ENCODE peak calls at places on chromosomes 2 and 18, in nine cellular contexts. One of them, this sample, is unnamed.
A peak's percentile ranks its signal among the peaks of the same experiment; 100 is the strongest.

GRCh38 chr2:66587216-66587615 is 152.3 kb downstream of the MEIS1 start:
- DNase-seq in OCI-LY7: peak; percentile 1
- DNase-seq in adrenal gland: no peak
- DNase-seq in GM06990: no peak
- DNase-seq in cardiac fibroblast: no peak
- DNase-seq in thoracic aorta: no peak
- DNase-seq in AG04450: no peak
- DNase-seq in heart left ventricle: no peak
- DNase-seq in foreskin fibroblast: peak; percentile 38
- DNase-seq in this sample: no peak

GRCh38 chr2:233686967-233687366 is 5.3 kb downstream of the UGT1A7 start:
- DNase-seq in OCI-LY7: no peak
- DNase-seq in adrenal gland: no peak
- DNase-seq in GM06990: no peak
- DNase-seq in cardiac fibroblast: no peak
- DNase-seq in thoracic aorta: no peak
- DNase-seq in AG04450: no peak
- DNase-seq in heart left ventricle: no peak
- DNase-seq in foreskin fibroblast: no peak
- DNase-seq in this sample: no peak

GRCh38 chr2:8756230-8756629 is 74.4 kb downstream of the ID2 start:
- DNase-seq in OCI-LY7: no peak
- DNase-seq in adrenal gland: no peak
- DNase-seq in GM06990: no peak
- DNase-seq in cardiac fibroblast: no peak
- DNase-seq in thoracic aorta: no peak
- DNase-seq in AG04450: no peak
- DNase-seq in heart left ventricle: no peak
- DNase-seq in foreskin fibroblast: no peak
- DNase-seq in this sample: no peak

GRCh38 chr18:11387880-11388279 is 221.5 kb upstream of the SLC35G4 start:
- DNase-seq in OCI-LY7: no peak
- DNase-seq in adrenal gland: peak; percentile 82
- DNase-seq in GM06990: no peak
- DNase-seq in cardiac fibroblast: peak; percentile 51
- DNase-seq in thoracic aorta: peak; percentile 10
- DNase-seq in AG04450: no peak
- DNase-seq in heart left ventricle: peak; percentile 74
- DNase-seq in foreskin fibroblast: peak; percentile 50
- DNase-seq in this sample: no peak

GRCh38 chr18:73577365-73577764 is 570.3 kb downstream of the FBXO15 start:
- DNase-seq in OCI-LY7: no peak
- DNase-seq in adrenal gland: no peak
- DNase-seq in GM06990: no peak
- DNase-seq in cardiac fibroblast: peak; percentile 22
- DNase-seq in thoracic aorta: no peak
- DNase-seq in AG04450: peak; percentile 6
- DNase-seq in heart left ventricle: no peak
- DNase-seq in foreskin fibroblast: peak; percentile 53
- DNase-seq in this sample: peak; percentile 4

GRCh38 chr2:191611614-191612013 is 66.3 kb upstream of the NABP1 start:
- DNase-seq in OCI-LY7: peak; percentile 29
- DNase-seq in adrenal gland: peak; percentile 19
- DNase-seq in GM06990: peak; percentile 47
- DNase-seq in cardiac fibroblast: no peak
- DNase-seq in thoracic aorta: no peak
- DNase-seq in AG04450: no peak
- DNase-seq in heart left ventricle: no peak
- DNase-seq in foreskin fibroblast: no peak
- DNase-seq in this sample: no peak

GRCh38 chr2:46850742-46851141 is 64.9 kb downstream of the MCFD2 start:
- DNase-seq in OCI-LY7: no peak
- DNase-seq in adrenal gland: peak; percentile 92
- DNase-seq in GM06990: no peak
- DNase-seq in cardiac fibroblast: peak; percentile 93
- DNase-seq in thoracic aorta: peak; percentile 39
- DNase-seq in AG04450: peak; percentile 85
- DNase-seq in heart left ventricle: no peak
- DNase-seq in foreskin fibroblast: peak; percentile 73
- DNase-seq in this sample: no peak

GRCh38 chr2:64405476-64406406 is 48.2 kb upstream of the LGALSL start:
- DNase-seq in OCI-LY7: no peak
- DNase-seq in adrenal gland: peak; percentile 50
- DNase-seq in GM06990: no peak
- DNase-seq in cardiac fibroblast: peak; percentile 82
- DNase-seq in thoracic aorta: no peak
- DNase-seq in AG04450: no peak
- DNase-seq in heart left ventricle: no peak
- DNase-seq in foreskin fibroblast: peak; percentile 95
- DNase-seq in this sample: peak; percentile 10

GRCh38 chr2:43100883-43101662 is 125.3 kb downstream of the ZFP36L2 start:
- DNase-seq in OCI-LY7: no peak
- DNase-seq in adrenal gland: no peak
- DNase-seq in GM06990: no peak
- DNase-seq in cardiac fibroblast: peak; percentile 27
- DNase-seq in thoracic aorta: no peak
- DNase-seq in AG04450: no peak
- DNase-seq in heart left ventricle: peak; percentile 82
- DNase-seq in foreskin fibroblast: peak; percentile 59
- DNase-seq in this sample: no peak

GRCh38 chr2:33215299-33215698 is 261.1 kb upstream of the RASGRP3 start:
- DNase-seq in OCI-LY7: no peak
- DNase-seq in adrenal gland: no peak
- DNase-seq in GM06990: no peak
- DNase-seq in cardiac fibroblast: peak; percentile 85
- DNase-seq in thoracic aorta: no peak
- DNase-seq in AG04450: peak; percentile 78
- DNase-seq in heart left ventricle: peak; percentile 74
- DNase-seq in foreskin fibroblast: peak; percentile 89
- DNase-seq in this sample: peak; percentile 94

GRCh38 chr2:28346587-28346986 is 46.1 kb upstream of the FOSL2 start:
- DNase-seq in OCI-LY7: no peak
- DNase-seq in adrenal gland: no peak
- DNase-seq in GM06990: no peak
- DNase-seq in cardiac fibroblast: no peak
- DNase-seq in thoracic aorta: no peak
- DNase-seq in AG04450: peak; percentile 70
- DNase-seq in heart left ventricle: no peak
- DNase-seq in foreskin fibroblast: peak; percentile 85
- DNase-seq in this sample: no peak

GRCh38 chr2:36433311-36434217 is 78.0 kb downstream of the CRIM1 start:
- DNase-seq in OCI-LY7: no peak
- DNase-seq in adrenal gland: no peak
- DNase-seq in GM06990: no peak
- DNase-seq in cardiac fibroblast: peak; percentile 84
- DNase-seq in thoracic aorta: no peak
- DNase-seq in AG04450: no peak
- DNase-seq in heart left ventricle: no peak
- DNase-seq in foreskin fibroblast: peak; percentile 52
- DNase-seq in this sample: peak; percentile 62

DNA sequence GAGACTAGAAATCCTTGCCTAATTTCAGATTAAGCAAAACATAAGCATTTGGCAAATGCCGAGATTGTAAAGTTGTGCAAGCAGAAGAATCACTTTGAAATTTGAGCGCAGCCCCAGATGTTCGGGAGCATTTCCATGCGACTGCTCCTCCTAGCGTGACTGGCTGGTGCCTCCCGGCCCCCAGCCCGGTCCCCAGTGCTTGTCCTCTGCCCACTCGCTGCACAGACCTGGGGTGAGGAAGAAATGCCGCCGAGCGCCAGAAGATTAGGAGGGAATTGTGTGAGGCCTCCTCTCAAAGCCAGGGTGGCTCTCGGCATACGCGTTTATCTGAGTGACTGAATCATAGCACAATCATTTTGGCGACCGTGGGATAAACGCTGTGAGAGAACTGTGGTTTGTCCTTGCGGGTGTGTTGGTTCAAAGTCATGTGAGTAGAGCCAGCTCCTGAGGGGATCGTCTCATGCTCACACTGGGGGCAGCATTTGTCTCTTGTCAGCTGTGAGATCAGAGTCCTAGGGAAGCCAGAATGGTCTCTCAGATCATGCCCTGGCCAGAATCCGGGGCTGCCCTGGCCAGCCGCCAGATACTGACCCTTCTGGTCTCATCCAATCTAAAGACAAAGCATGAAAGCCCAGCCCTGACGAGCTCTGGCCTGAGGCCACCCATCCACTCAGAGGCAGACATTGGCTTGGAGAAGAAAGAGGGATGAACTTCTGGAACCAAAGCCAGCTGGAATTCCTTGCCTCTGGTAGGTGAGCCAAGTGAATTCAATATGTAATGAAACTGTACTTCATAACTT is 189.3 kb downstream of the SH3RF3 start:
- DNase-seq in OCI-LY7: no peak
- DNase-seq in adrenal gland: peak; percentile 73
- DNase-seq in GM06990: no peak
- DNase-seq in cardiac fibroblast: peak; percentile 94
- DNase-seq in thoracic aorta: peak; percentile 43
- DNase-seq in AG04450: peak; percentile 83
- DNase-seq in heart left ventricle: peak; percentile 90
- DNase-seq in foreskin fibroblast: peak; percentile 95
- DNase-seq in this sample: peak; percentile 69
- TF ChIP-seq CTCF in OCI-LY7: no peak
- TF ChIP-seq CTCF in adrenal gland: peak; percentile 27
- TF ChIP-seq CTCF in GM06990: no peak
- TF ChIP-seq CTCF in cardiac fibroblast: peak; percentile 18
- TF ChIP-seq CTCF in thoracic aorta: peak; percentile 28
- TF ChIP-seq CTCF in AG04450: peak; percentile 41
- TF ChIP-seq CTCF in heart left ventricle: no peak
- TF ChIP-seq CTCF in foreskin fibroblast: peak; percentile 16
- TF ChIP-seq CTCF in this sample: peak; percentile 32

GRCh38 chr2:200812122-200813022 is 662 bp downstream of the BZW1 start:
- DNase-seq in OCI-LY7: peak; percentile 77
- DNase-seq in adrenal gland: peak; percentile 85
- DNase-seq in GM06990: peak; percentile 85
- DNase-seq in cardiac fibroblast: peak; percentile 68
- DNase-seq in thoracic aorta: peak; percentile 33
- DNase-seq in AG04450: no peak
- DNase-seq in heart left ventricle: peak; percentile 87
- DNase-seq in foreskin fibroblast: peak; percentile 82
- DNase-seq in this sample: no peak

GRCh38 chr2:200811336-200812121 is at the start of gene BZW1:
- DNase-seq in OCI-LY7: peak; percentile 98
- DNase-seq in adrenal gland: peak; percentile 98
- DNase-seq in GM06990: peak; percentile 95
- DNase-seq in cardiac fibroblast: peak; percentile 98
- DNase-seq in thoracic aorta: peak; percentile 82
- DNase-seq in AG04450: peak; percentile 93
- DNase-seq in heart left ventricle: peak; percentile 97
- DNase-seq in foreskin fibroblast: peak; percentile 98
- DNase-seq in this sample: peak; percentile 77

GRCh38 chr2:200810967-200811335 is 759 bp upstream of the BZW1 start:
- DNase-seq in OCI-LY7: no peak
- DNase-seq in adrenal gland: no peak
- DNase-seq in GM06990: no peak
- DNase-seq in cardiac fibroblast: no peak
- DNase-seq in thoracic aorta: no peak
- DNase-seq in AG04450: no peak
- DNase-seq in heart left ventricle: no peak
- DNase-seq in foreskin fibroblast: no peak
- DNase-seq in this sample: no peak

GRCh38 chr2:200809506-200810251 is 2.0 kb upstream of the BZW1 start:
- DNase-seq in OCI-LY7: no peak
- DNase-seq in adrenal gland: no peak
- DNase-seq in GM06990: no peak
- DNase-seq in cardiac fibroblast: peak; percentile 36
- DNase-seq in thoracic aorta: no peak
- DNase-seq in AG04450: no peak
- DNase-seq in heart left ventricle: no peak
- DNase-seq in foreskin fibroblast: peak; percentile 58
- DNase-seq in this sample: no peak

DNA sequence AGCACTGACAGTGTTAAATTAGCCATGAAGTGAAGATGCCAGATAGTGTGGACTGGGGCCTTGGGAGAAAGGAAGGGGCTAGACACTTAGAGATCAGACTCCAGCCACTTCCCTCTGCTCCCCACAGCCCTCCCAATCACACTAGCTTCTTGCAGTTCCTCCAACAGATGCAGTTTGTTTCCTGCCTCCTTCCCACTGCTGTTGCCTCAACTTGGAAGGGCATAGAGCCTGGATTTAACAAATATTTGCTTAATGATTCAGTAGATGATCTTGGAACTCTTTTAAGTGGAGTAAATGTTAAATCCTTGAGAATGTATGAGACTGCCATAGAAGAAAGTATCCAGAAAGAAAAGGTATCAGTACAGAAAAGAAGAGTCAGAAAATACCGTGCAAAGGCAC is 1.5 kb upstream of the BZW1 start:
- DNase-seq in OCI-LY7: peak; percentile 10
- DNase-seq in adrenal gland: peak; percentile 30
- DNase-seq in GM06990: no peak
- DNase-seq in cardiac fibroblast: peak; percentile 88
- DNase-seq in thoracic aorta: no peak
- DNase-seq in AG04450: peak; percentile 72
- DNase-seq in heart left ventricle: no peak
- DNase-seq in foreskin fibroblast: peak; percentile 91
- DNase-seq in this sample: peak; percentile 65
- H3K4me3 ChIP-seq in OCI-LY7: peak overlapping the region; percentile 93
- H3K4me3 ChIP-seq in adrenal gland: no peak overlapping the region
- H3K4me3 ChIP-seq in GM06990: no peak overlapping the region
- H3K4me3 ChIP-seq in cardiac fibroblast: peak overlapping the region; percentile 85
- H3K4me3 ChIP-seq in thoracic aorta: peak overlapping the region; percentile 97
- H3K4me3 ChIP-seq in AG04450: peak overlapping the region; percentile 69
- H3K4me3 ChIP-seq in heart left ventricle: peak overlapping the region; percentile 96
- H3K4me3 ChIP-seq in foreskin fibroblast: peak overlapping the region; percentile 73
- H3K4me3 ChIP-seq in this sample: peak overlapping the region; percentile 59

GRCh38 chr2:230824406-230824978 is 40.2 kb upstream of the ITM2C start:
- DNase-seq in OCI-LY7: peak; percentile 82
- DNase-seq in adrenal gland: peak; percentile 59
- DNase-seq in GM06990: peak; percentile 62
- DNase-seq in cardiac fibroblast: peak; percentile 88
- DNase-seq in thoracic aorta: no peak
- DNase-seq in AG04450: peak; percentile 70
- DNase-seq in heart left ventricle: no peak
- DNase-seq in foreskin fibroblast: peak; percentile 91
- DNase-seq in this sample: peak; percentile 24
- TF ChIP-seq CTCF in OCI-LY7: peak; percentile 80
- TF ChIP-seq CTCF in adrenal gland: peak; percentile 78
- TF ChIP-seq CTCF in GM06990: peak; percentile 49
- TF ChIP-seq CTCF in cardiac fibroblast: peak; percentile 64
- TF ChIP-seq CTCF in thoracic aorta: peak; percentile 78
- TF ChIP-seq CTCF in AG04450: peak; percentile 73
- TF ChIP-seq CTCF in heart left ventricle: peak; percentile 73
- TF ChIP-seq CTCF in foreskin fibroblast: peak; percentile 60
- TF ChIP-seq CTCF in this sample: peak; percentile 58

DNA sequence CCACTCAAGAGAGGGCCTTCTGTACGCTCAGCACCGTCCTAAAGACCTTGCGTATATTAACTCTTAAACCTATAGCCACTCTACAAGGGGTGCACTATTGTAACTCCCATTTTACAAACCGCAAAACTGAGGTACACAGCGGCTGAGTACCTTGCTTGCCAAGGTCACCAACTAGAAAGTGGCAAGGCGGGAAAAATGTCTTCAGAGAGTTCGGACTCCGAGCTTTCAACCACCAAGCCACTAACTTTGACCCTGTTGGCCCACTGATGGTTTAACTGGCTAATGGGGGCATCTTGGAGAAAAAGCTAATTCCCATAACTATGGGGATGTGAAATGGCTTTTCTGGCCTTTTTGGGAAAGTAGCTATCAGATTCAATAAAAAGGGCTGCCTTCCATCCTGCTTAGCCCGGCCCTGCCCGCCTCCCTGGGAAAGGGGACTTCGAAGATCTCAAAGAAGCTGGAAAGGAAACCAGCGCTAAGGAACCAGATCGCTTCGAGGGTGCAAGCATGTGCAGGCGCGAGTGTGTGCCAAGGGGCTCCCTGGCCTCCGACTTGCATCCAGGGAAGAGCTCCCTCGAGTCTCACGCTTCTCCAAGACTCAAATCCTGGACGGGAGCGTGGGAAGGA is 2.4 kb upstream of the SP5 start:
- DNase-seq in OCI-LY7: no peak
- DNase-seq in adrenal gland: no peak
- DNase-seq in GM06990: no peak
- DNase-seq in cardiac fibroblast: no peak
- DNase-seq in thoracic aorta: no peak
- DNase-seq in AG04450: no peak
- DNase-seq in heart left ventricle: no peak
- DNase-seq in foreskin fibroblast: no peak
- DNase-seq in this sample: no peak
- H3K4me3 ChIP-seq in OCI-LY7: no peak overlapping the region
- H3K4me3 ChIP-seq in adrenal gland: no peak overlapping the region
- H3K4me3 ChIP-seq in GM06990: no peak overlapping the region
- H3K4me3 ChIP-seq in cardiac fibroblast: no peak overlapping the region
- H3K4me3 ChIP-seq in thoracic aorta: no peak overlapping the region
- H3K4me3 ChIP-seq in AG04450: no peak overlapping the region
- H3K4me3 ChIP-seq in heart left ventricle: no peak overlapping the region
- H3K4me3 ChIP-seq in foreskin fibroblast: no peak overlapping the region
- H3K4me3 ChIP-seq in this sample: no peak overlapping the region

This sample was measured in AG04449.